ENCODE peak calls at places on chromosomes 1 and 21, in seven cellular contexts. One of them, this sample, is unnamed. For H3K9me3 and H3K4me1, the result is how much of the 10 kb centered on the place peaks cover.

GRCh38 chr1:159763686-159764085 is 17.1 kb upstream of the DUSP23 start:
- DNase-seq in right cardiac atrium: no peak
- DNase-seq in hepatocyte: no peak
- DNase-seq in SK-N-SH: no peak
- DNase-seq in neural progenitor cell: peak
- DNase-seq in heart right ventricle: no peak
- DNase-seq in kidney: no peak
- DNase-seq in this sample: no peak

GRCh38 chr1:69648486-69648885 is 80.8 kb downstream of the LRRC7 start:
- DNase-seq in right cardiac atrium: no peak
- DNase-seq in hepatocyte: no peak
- DNase-seq in SK-N-SH: no peak
- DNase-seq in neural progenitor cell: no peak
- DNase-seq in heart right ventricle: no peak
- DNase-seq in kidney: no peak
- DNase-seq in this sample: no peak

GRCh38 chr21:20445971-20446370 is 552.2 kb upstream of the NCAM2 start:
- DNase-seq in right cardiac atrium: no peak
- DNase-seq in hepatocyte: no peak
- DNase-seq in SK-N-SH: no peak
- DNase-seq in neural progenitor cell: no peak
- DNase-seq in heart right ventricle: no peak
- DNase-seq in kidney: no peak
- DNase-seq in this sample: no peak

GRCh38 chr1:38222906-38223305 is 176.3 kb upstream of the POU3F1 start:
- DNase-seq in right cardiac atrium: no peak
- DNase-seq in hepatocyte: no peak
- DNase-seq in SK-N-SH: no peak
- DNase-seq in neural progenitor cell: no peak
- DNase-seq in heart right ventricle: no peak
- DNase-seq in kidney: no peak
- DNase-seq in this sample: no peak

GRCh38 chr1:18474559-18474958 is 6.2 kb upstream of the KLHDC7A start:
- DNase-seq in right cardiac atrium: no peak
- DNase-seq in hepatocyte: no peak
- DNase-seq in SK-N-SH: no peak
- DNase-seq in neural progenitor cell: no peak
- DNase-seq in heart right ventricle: no peak
- DNase-seq in kidney: peak
- DNase-seq in this sample: peak

GRCh38 chr1:3717715-3718601 is 34.3 kb upstream of the CCDC27 start:
- DNase-seq in right cardiac atrium: no peak
- DNase-seq in hepatocyte: peak
- DNase-seq in SK-N-SH: no peak
- DNase-seq in neural progenitor cell: peak
- DNase-seq in heart right ventricle: no peak
- DNase-seq in kidney: no peak
- DNase-seq in this sample: no peak

GRCh38 chr1:153515504-153516394 is 20.0 kb downstream of the S100A6 start:
- DNase-seq in right cardiac atrium: no peak
- DNase-seq in hepatocyte: peak
- DNase-seq in SK-N-SH: no peak
- DNase-seq in neural progenitor cell: no peak
- DNase-seq in heart right ventricle: no peak
- DNase-seq in kidney: no peak
- DNase-seq in this sample: peak

GRCh38 chr1:117467336-117467735 is 100.1 kb downstream of the MAN1A2 start:
- DNase-seq in right cardiac atrium: no peak
- DNase-seq in hepatocyte: no peak
- DNase-seq in SK-N-SH: no peak
- DNase-seq in neural progenitor cell: no peak
- DNase-seq in heart right ventricle: no peak
- DNase-seq in kidney: no peak
- DNase-seq in this sample: no peak

GRCh38 chr1:212967767-212968166 is 17.4 kb downstream of the VASH2 start:
- DNase-seq in right cardiac atrium: no peak
- DNase-seq in hepatocyte: peak
- DNase-seq in SK-N-SH: peak
- DNase-seq in neural progenitor cell: peak
- DNase-seq in heart right ventricle: no peak
- DNase-seq in kidney: no peak
- DNase-seq in this sample: no peak

GRCh38 chr1:31215083-31215570 is 24.6 kb downstream of the NKAIN1 start:
- DNase-seq in right cardiac atrium: no peak
- DNase-seq in hepatocyte: no peak
- DNase-seq in SK-N-SH: peak
- DNase-seq in neural progenitor cell: no peak
- DNase-seq in heart right ventricle: no peak
- DNase-seq in kidney: no peak
- DNase-seq in this sample: no peak

GRCh38 chr1:47482783-47483182 is 44.9 kb downstream of the FOXD2 start:
- DNase-seq in right cardiac atrium: no peak
- DNase-seq in hepatocyte: no peak
- DNase-seq in SK-N-SH: no peak
- DNase-seq in neural progenitor cell: no peak
- DNase-seq in heart right ventricle: no peak
- DNase-seq in kidney: no peak
- DNase-seq in this sample: no peak

GRCh38 chr1:53706356-53706755 is 32.6 kb downstream of the GLIS1 start:
- DNase-seq in right cardiac atrium: no peak
- DNase-seq in hepatocyte: no peak
- DNase-seq in SK-N-SH: no peak
- DNase-seq in neural progenitor cell: no peak
- DNase-seq in heart right ventricle: no peak
- DNase-seq in kidney: no peak
- DNase-seq in this sample: no peak

GRCh38 chr1:217943361-217943760 is 312.2 kb downstream of the SPATA17 start:
- DNase-seq in right cardiac atrium: no peak
- DNase-seq in hepatocyte: no peak
- DNase-seq in SK-N-SH: no peak
- DNase-seq in neural progenitor cell: no peak
- DNase-seq in heart right ventricle: no peak
- DNase-seq in kidney: no peak
- DNase-seq in this sample: no peak

GRCh38 chr1:156257711-156258110 is 9.9 kb upstream of the PAQR6 start:
- DNase-seq in right cardiac atrium: no peak
- DNase-seq in hepatocyte: no peak
- DNase-seq in SK-N-SH: peak
- DNase-seq in neural progenitor cell: no peak
- DNase-seq in heart right ventricle: no peak
- DNase-seq in kidney: no peak
- DNase-seq in this sample: no peak

GRCh38 chr1:39788426-39788757 is 273 bp downstream of the BMP8B start:
- DNase-seq in right cardiac atrium: no peak
- DNase-seq in hepatocyte: no peak
- DNase-seq in SK-N-SH: peak
- DNase-seq in neural progenitor cell: no peak
- DNase-seq in heart right ventricle: no peak
- DNase-seq in kidney: no peak
- DNase-seq in this sample: no peak

GRCh38 chr1:10877894-10878293 is 81.4 kb upstream of the CASZ1 start:
- DNase-seq in right cardiac atrium: no peak
- DNase-seq in hepatocyte: peak
- DNase-seq in SK-N-SH: no peak
- DNase-seq in neural progenitor cell: no peak
- DNase-seq in heart right ventricle: no peak
- DNase-seq in kidney: no peak
- DNase-seq in this sample: no peak

DNA sequence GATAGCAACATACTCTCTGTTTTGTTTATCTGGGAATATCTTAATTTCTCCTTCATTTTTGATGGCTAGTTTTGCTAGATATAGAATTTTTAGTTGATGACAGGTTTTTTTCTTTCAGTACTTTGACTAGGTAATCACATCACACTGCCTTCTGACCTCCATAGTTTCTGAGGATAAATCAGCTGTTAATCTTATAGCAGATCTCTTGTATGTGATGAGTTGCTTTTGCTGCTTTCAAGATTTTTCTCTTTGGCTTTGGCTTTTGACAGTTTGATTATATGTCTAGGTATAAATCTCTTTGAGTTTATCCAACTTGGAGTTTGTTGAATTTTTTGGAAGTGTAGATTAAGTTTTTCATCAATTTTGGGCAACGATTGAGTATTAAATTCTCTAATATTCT is 142.6 kb downstream of the ZNF644 start:
- DNase-seq in right cardiac atrium: no peak
- DNase-seq in hepatocyte: no peak
- DNase-seq in SK-N-SH: no peak
- DNase-seq in neural progenitor cell: no peak
- DNase-seq in heart right ventricle: no peak
- DNase-seq in kidney: no peak
- DNase-seq in this sample: no peak
- H3K9me3 ChIP-seq in right cardiac atrium: under half
- H3K9me3 ChIP-seq in hepatocyte: under half
- H3K9me3 ChIP-seq in SK-N-SH: under half
- H3K9me3 ChIP-seq in neural progenitor cell: under half
- H3K9me3 ChIP-seq in heart right ventricle: under half
- H3K9me3 ChIP-seq in kidney: under half
- H3K9me3 ChIP-seq in this sample: under half

GRCh38 chr1:206708882-206709281 is 24.2 kb downstream of the MAPKAPK2 start:
- DNase-seq in right cardiac atrium: no peak
- DNase-seq in hepatocyte: no peak
- DNase-seq in SK-N-SH: no peak
- DNase-seq in neural progenitor cell: no peak
- DNase-seq in heart right ventricle: no peak
- DNase-seq in kidney: no peak
- DNase-seq in this sample: no peak

GRCh38 chr1:206710457-206710823 is 25.7 kb downstream of the MAPKAPK2 start:
- DNase-seq in right cardiac atrium: no peak
- DNase-seq in hepatocyte: no peak
- DNase-seq in SK-N-SH: no peak
- DNase-seq in neural progenitor cell: no peak
- DNase-seq in heart right ventricle: no peak
- DNase-seq in kidney: no peak
- DNase-seq in this sample: no peak

GRCh38 chr1:206708058-206708457 is 23.4 kb downstream of the MAPKAPK2 start:
- DNase-seq in right cardiac atrium: no peak
- DNase-seq in hepatocyte: no peak
- DNase-seq in SK-N-SH: no peak
- DNase-seq in neural progenitor cell: no peak
- DNase-seq in heart right ventricle: no peak
- DNase-seq in kidney: no peak
- DNase-seq in this sample: peak

GRCh38 chr1:206709772-206710456 is 25.2 kb downstream of the MAPKAPK2 start:
- DNase-seq in right cardiac atrium: no peak
- DNase-seq in hepatocyte: no peak
- DNase-seq in SK-N-SH: no peak
- DNase-seq in neural progenitor cell: no peak
- DNase-seq in heart right ventricle: no peak
- DNase-seq in kidney: no peak
- DNase-seq in this sample: no peak

GRCh38 chr1:206709322-206709721 is 24.6 kb downstream of the MAPKAPK2 start:
- DNase-seq in right cardiac atrium: no peak
- DNase-seq in hepatocyte: no peak
- DNase-seq in SK-N-SH: no peak
- DNase-seq in neural progenitor cell: no peak
- DNase-seq in heart right ventricle: no peak
- DNase-seq in kidney: no peak
- DNase-seq in this sample: no peak
- H3K4me1 ChIP-seq in right cardiac atrium: under half
- H3K4me1 ChIP-seq in hepatocyte: half or more
- H3K4me1 ChIP-seq in SK-N-SH: under half
- H3K4me1 ChIP-seq in neural progenitor cell: half or more
- H3K4me1 ChIP-seq in heart right ventricle: under half
- H3K4me1 ChIP-seq in kidney: half or more
- H3K4me1 ChIP-seq in this sample: half or more

GRCh38 chr1:168921514-168922106 is 184.9 kb upstream of the ATP1B1 start:
- DNase-seq in right cardiac atrium: no peak
- DNase-seq in hepatocyte: no peak
- DNase-seq in SK-N-SH: no peak
- DNase-seq in neural progenitor cell: no peak
- DNase-seq in heart right ventricle: no peak
- DNase-seq in kidney: no peak
- DNase-seq in this sample: no peak

GRCh38 chr1:168923521-168924136 is 182.9 kb upstream of the ATP1B1 start:
- DNase-seq in right cardiac atrium: no peak
- DNase-seq in hepatocyte: no peak
- DNase-seq in SK-N-SH: no peak
- DNase-seq in neural progenitor cell: no peak
- DNase-seq in heart right ventricle: no peak
- DNase-seq in kidney: no peak
- DNase-seq in this sample: no peak

GRCh38 chr1:168917796-168918195 is 188.7 kb upstream of the ATP1B1 start:
- DNase-seq in right cardiac atrium: no peak
- DNase-seq in hepatocyte: no peak
- DNase-seq in SK-N-SH: no peak
- DNase-seq in neural progenitor cell: no peak
- DNase-seq in heart right ventricle: no peak
- DNase-seq in kidney: no peak
- DNase-seq in this sample: no peak

GRCh38 chr1:168918860-168919741 is 187.4 kb upstream of the ATP1B1 start:
- DNase-seq in right cardiac atrium: no peak
- DNase-seq in hepatocyte: no peak
- DNase-seq in SK-N-SH: no peak
- DNase-seq in neural progenitor cell: peak
- DNase-seq in heart right ventricle: no peak
- DNase-seq in kidney: no peak
- DNase-seq in this sample: no peak

DNA sequence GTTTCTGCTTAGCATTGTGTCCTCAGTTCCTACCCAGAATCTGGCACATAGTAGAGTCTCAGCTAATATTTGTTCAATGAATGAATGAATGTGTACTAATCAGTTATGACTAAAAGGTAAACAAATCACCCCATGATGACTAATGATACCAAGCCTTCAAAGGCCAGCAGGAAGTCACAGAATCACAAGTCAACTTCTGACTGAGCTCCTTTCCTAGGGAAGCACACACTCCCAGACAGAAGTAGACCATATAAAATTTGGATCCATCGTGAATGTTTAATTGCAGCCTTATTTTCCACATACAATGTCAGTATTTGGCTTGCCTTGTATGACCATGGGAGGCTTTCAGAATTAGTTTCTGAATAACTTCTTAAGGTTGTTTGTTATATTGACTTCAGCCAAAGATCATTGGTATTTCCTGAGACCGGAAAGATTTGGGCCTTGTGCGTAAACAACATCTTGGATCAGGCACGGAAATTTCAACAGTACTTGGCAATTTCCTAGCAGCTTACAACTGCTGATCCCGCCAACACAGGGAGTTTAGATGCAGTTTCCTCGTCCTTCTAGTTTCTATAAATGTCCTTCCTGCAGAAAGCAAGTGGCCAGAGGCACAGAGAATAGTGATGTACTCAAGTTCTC is 185.9 kb upstream of the ATP1B1 start:
- DNase-seq in right cardiac atrium: no peak
- DNase-seq in hepatocyte: peak
- DNase-seq in SK-N-SH: no peak
- DNase-seq in neural progenitor cell: no peak
- DNase-seq in heart right ventricle: peak
- DNase-seq in kidney: no peak
- DNase-seq in this sample: no peak
- H3K27ac ChIP-seq in right cardiac atrium: peak
- H3K27ac ChIP-seq in hepatocyte: peak
- H3K27ac ChIP-seq in SK-N-SH: no peak
- H3K27ac ChIP-seq in neural progenitor cell: no peak
- H3K27ac ChIP-seq in heart right ventricle: peak
- H3K27ac ChIP-seq in kidney: peak
- H3K27ac ChIP-seq in this sample: peak

GRCh38 chr1:247060771-247061170 is 17.8 kb downstream of the ZNF670 start:
- DNase-seq in right cardiac atrium: no peak
- DNase-seq in hepatocyte: no peak
- DNase-seq in SK-N-SH: no peak
- DNase-seq in neural progenitor cell: no peak
- DNase-seq in heart right ventricle: no peak
- DNase-seq in kidney: no peak
- DNase-seq in this sample: no peak

GRCh38 chr1:247064309-247064708 is 14.3 kb downstream of the ZNF670 start:
- DNase-seq in right cardiac atrium: no peak
- DNase-seq in hepatocyte: no peak
- DNase-seq in SK-N-SH: no peak
- DNase-seq in neural progenitor cell: no peak
- DNase-seq in heart right ventricle: no peak
- DNase-seq in kidney: no peak
- DNase-seq in this sample: peak
- H3K9me3 ChIP-seq in right cardiac atrium: under half
- H3K9me3 ChIP-seq in hepatocyte: under half
- H3K9me3 ChIP-seq in SK-N-SH: under half
- H3K9me3 ChIP-seq in neural progenitor cell: under half
- H3K9me3 ChIP-seq in heart right ventricle: under half
- H3K9me3 ChIP-seq in kidney: under half
- H3K9me3 ChIP-seq in this sample: under half